ENCODE peak calls at places on chromosomes 13 and 19, in four cellular contexts. S, G, J and R are unnamed samples.

GRCh38 chr19:28466107-28467045 is 746.6 kb downstream of the UQCRFS1 start:
- DNase-seq in G (no peak), J (no peak), S (peak; percentile 63), R (no peak)

GRCh38 chr13:113763254-113763653 is 4.2 kb downstream of the TMEM255B start:
- DNase-seq in S (peak; percentile 43), J (no peak), G (no peak), R (no peak)

GRCh38 chr13:92175330-92175729 is 776.9 kb downstream of the GPC5 start:
- DNase-seq in J (no peak), G (no peak), S (no peak), R (no peak)

GRCh38 chr13:76944457-76944856 is 3.9 kb upstream of the ACOD1 start:
- DNase-seq in J (no peak), S (no peak), G (no peak), R (no peak)

GRCh38 chr13:27043013-27043412 is 128.6 kb downstream of the USP12 start:
- DNase-seq in S (peak; percentile 79), G (peak; percentile 11), J (peak; percentile 87), R (peak; percentile 87)

GRCh38 chr13:113874177-113874576 is 10.3 kb upstream of the GAS6 start:
- DNase-seq in G (no peak), J (no peak), S (no peak), R (no peak)

GRCh38 chr19:58227964-58228583 is 640 bp upstream of the ZNF544 start:
- DNase-seq in S (no peak), J (no peak), G (no peak), R (no peak)

GRCh38 chr13:33110713-33111413 is 94.6 kb downstream of the KL start:
- DNase-seq in J (no peak), S (no peak), G (no peak), R (no peak)

GRCh38 chr13:27022571-27023311 is 148.9 kb downstream of the USP12 start:
- DNase-seq in J (no peak), G (no peak), S (peak; percentile 85), R (no peak)

GRCh38 chr13:75271851-75272250 is 210.1 kb downstream of the TBC1D4 start:
- DNase-seq in G (no peak), J (no peak), S (no peak), R (no peak)

GRCh38 chr13:44465318-44465717 is 91.7 kb downstream of the SERP2 start:
- DNase-seq in G (no peak), S (no peak), J (no peak), R (no peak)

GRCh38 chr13:75222031-75222430 is 259.9 kb downstream of the TBC1D4 start:
- DNase-seq in G (no peak), J (no peak), S (no peak), R (peak; percentile 46)

GRCh38 chr13:50682966-50683365 is 160.5 kb downstream of the DLEU7 start:
- DNase-seq in S (no peak), J (no peak), G (no peak), R (no peak)

GRCh38 chr19:7914598-7915045 is at the start of gene TGFBR3L:
- DNase-seq in J (no peak), S (no peak), G (no peak), R (no peak)

GRCh38 chr13:80469105-80469840 is 128.3 kb upstream of the SPRY2 start:
- DNase-seq in S (no peak), G (no peak), J (no peak), R (no peak)

GRCh38 chr19:51887522-51888498 is at the start of gene ZNF577:
- DNase-seq in S (peak; percentile 94), G (peak; percentile 63), J (peak; percentile 41), R (peak; percentile 79)

GRCh38 chr13:19169991-19170390 is 11.6 kb downstream of the TUBA3C start:
- DNase-seq in J (no peak), S (no peak), G (no peak), R (no peak)

GRCh38 chr13:31278874-31279273 is 79.1 kb downstream of the B3GLCT start:
- DNase-seq in S (no peak), G (no peak), J (no peak), R (no peak)

GRCh38 chr13:105343134-105343806 is 1192.2 kb downstream of the EFNB2 start:
- DNase-seq in J (peak; percentile 59), S (no peak), G (no peak), R (peak; percentile 80)

GRCh38 chr13:71814806-71815205 is 52.2 kb downstream of the DACH1 start:
- DNase-seq in G (no peak), J (no peak), S (no peak), R (no peak)

GRCh38 chr13:79404985-79405384 is 1.1 kb downstream of the RBM26 start:
- DNase-seq in S (no peak), G (no peak), J (no peak), R (no peak)

GRCh38 chr13:86383151-86383550 is 583.9 kb upstream of the SLITRK6 start:
- DNase-seq in G (no peak), S (no peak), J (no peak), R (no peak)

GRCh38 chr13:114142640-114143490 is 10.4 kb upstream of the RASA3 start:
- DNase-seq in J (no peak), S (peak; percentile 64), G (no peak), R (no peak)

GRCh38 chr13:102028846-102029245 is 373.0 kb downstream of the FGF14 start:
- DNase-seq in S (no peak), J (no peak), G (no peak), R (no peak)

GRCh38 chr13:101698400-101698799 is 245.9 kb downstream of the ITGBL1 start:
- DNase-seq in S (no peak), G (no peak), J (no peak), R (no peak)

GRCh38 chr19:54416695-54417491 is 1.6 kb downstream of the TTYH1 start:
- DNase-seq in G (no peak), J (no peak), S (no peak), R (no peak)

GRCh38 chr13:36086117-36086516 is 45.1 kb downstream of the DCLK1 start:
- DNase-seq in J (no peak), G (no peak), S (no peak), R (no peak)

GRCh38 chr13:72677431-72677830 is 50.0 kb downstream of the MZT1 start:
- DNase-seq in J (no peak), G (no peak), S (no peak), R (no peak)

GRCh38 chr13:86725105-86725504 is 925.9 kb upstream of the SLITRK6 start:
- DNase-seq in J (no peak), G (no peak), S (no peak), R (no peak)

GRCh38 chr13:51644649-51645048 is 60.4 kb downstream of the WDFY2 start:
- DNase-seq in G (no peak), S (no peak), J (no peak), R (no peak)

GRCh38 chr13:48595330-48596127 is 58.2 kb upstream of the CYSLTR2 start:
- DNase-seq in J (peak; percentile 69), S (peak; percentile 72), G (no peak), R (no peak)

GRCh38 chr19:57903298-57904174 is 12.9 kb downstream of the ZNF417 start:
- DNase-seq in G (no peak), J (no peak), S (no peak), R (no peak)

GRCh38 chr13:62997038-62997619 is 1581.5 kb upstream of the PCDH20 start:
- DNase-seq in S (no peak), J (no peak), G (no peak), R (no peak)

GRCh38 chr13:97758317-97758716 is 195.2 kb upstream of the IPO5 start:
- DNase-seq in S (no peak), J (no peak), G (no peak), R (no peak)

GRCh38 chr19:38265213-38265861 is 964 bp downstream of the SPINT2 start:
- DNase-seq in J (no peak), S (no peak), G (no peak), R (peak; percentile 27)

GRCh38 chr13:90084684-90085290 is 1262.7 kb upstream of the MIR17HG start:
- DNase-seq in G (no peak), S (no peak), J (no peak), R (no peak)

GRCh38 chr13:90091611-90092010 is 1255.9 kb upstream of the MIR17HG start:
- DNase-seq in J (no peak), G (no peak), S (no peak), R (no peak)

DNA sequence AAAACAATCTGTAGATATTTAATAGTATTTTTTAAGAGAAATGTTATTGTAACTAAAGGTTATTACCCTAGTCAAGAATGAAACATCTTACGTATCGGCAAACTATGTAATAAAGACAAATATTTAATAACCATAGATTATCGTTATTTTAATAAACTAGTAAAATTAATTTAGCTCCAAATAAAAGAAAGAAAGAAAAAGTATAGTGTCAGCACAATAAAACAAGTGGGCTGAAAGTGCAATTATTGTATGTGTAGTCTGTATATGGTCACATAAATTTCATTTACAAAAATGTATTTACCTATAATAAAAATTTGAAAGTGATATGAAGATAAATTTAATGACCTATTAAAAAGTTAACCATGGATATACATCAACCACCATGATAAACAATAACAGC is 1258.4 kb upstream of the MIR17HG start:
- DNase-seq in J (no peak), G (no peak), S (no peak), R (no peak)
- H3K4me3 ChIP-seq in J (no peak overlapping the region), G (no peak overlapping the region), S (no peak overlapping the region), R (no peak overlapping the region)

DNA sequence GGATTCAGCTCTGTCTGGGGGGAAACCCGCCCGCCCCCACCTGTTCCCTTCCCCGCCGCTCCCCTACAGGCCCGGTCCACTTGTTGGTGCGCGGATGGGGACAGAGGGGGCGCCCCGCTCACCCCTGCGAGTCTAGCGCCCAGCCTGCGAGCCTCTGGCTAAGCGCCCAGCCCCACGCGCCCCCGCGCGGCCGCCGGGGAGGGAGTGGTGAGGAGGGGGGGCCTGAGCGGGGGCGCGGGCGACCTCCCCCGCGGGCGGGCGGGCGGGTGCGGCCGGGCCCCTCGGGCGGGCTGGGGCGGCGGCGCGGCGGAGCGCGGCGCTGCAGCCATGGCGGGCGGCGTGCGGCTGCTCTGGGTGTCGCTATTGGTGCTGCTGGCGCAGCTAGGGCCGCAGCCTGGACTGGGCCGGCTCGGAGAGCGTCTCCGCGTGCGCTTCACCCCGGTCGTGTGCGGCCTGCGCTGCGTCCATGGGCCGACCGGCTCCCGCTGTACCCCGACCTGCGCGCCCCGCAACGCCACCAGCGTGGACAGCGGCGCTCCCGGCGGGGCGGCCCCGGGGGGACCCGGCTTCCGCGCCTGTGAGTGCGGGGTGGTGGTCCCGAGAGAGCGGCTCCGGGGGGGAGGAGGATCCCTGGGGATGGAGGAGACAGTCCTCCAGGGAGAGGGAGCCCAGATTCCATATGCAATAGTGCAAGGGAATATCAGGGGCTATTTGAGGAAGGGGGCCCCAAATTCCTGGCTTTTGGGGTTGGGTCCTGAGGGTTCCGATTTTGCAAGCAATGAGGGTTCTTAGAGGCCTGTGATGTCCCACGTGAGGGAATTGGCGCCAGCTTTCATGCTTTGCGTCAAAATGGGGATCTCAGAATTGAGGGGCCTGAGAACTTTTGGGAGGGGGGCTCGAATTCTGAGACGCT is at the start of gene LTBP4:
- DNase-seq in S (peak; percentile 89), G (no peak), J (no peak), R (no peak)
- TF ChIP-seq CTCF in S (no peak), G (peak; percentile 32), J (no peak), R (peak; percentile 25)

DNA sequence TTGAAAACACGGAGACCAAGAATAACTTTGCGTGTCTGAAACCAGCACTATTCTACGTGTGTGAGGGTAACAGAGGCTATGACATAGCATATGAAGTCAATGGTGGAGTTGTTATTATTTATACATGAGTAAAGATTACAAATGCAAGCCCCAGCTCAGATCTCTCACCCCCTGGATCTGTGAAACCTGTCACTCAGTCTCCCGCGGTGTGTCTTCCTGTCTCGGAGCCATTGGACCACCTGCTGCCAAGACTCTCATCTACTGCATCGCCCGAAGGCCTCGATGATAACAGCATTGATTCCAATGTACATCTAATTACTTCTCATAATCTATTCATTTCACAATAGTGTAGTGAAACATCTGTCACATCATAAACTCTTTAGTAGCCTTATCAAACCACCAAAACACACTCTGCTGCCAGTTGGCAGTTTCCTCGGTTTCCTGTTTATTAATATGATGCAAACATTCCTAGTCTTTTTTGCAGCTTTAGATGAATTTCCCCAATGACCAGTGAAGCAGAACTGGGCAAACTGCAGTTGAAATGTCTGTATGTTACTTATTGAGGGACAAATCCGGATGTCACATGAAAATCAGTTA is 220.3 kb downstream of the POU4F1 start:
- DNase-seq in S (no peak), J (no peak), G (no peak), R (no peak)
- H3K4me3 ChIP-seq in S (no peak overlapping the region), J (no peak overlapping the region), G (no peak overlapping the region), R (no peak overlapping the region)

GRCh38 chr19:42268142-42268703 is 829 bp upstream of the CIC start:
- DNase-seq in G (peak; percentile 98), S (peak; percentile 100), J (peak; percentile 91), R (peak; percentile 98)
- TF ChIP-seq CTCF in G (no peak), S (peak; percentile 16), J (no peak), R (no peak)